ENCODE peak calls at places on chromosomes 7 and 10, in ten cellular contexts. X is AG08396; M is NCI-H446; T is small intestine; G is stimulated activated CD4-positive, alpha-beta T cell treated with anti-CD3 and anti-CD28 coated beads, Interleukin-2, amount 100 ng/mL, for 48 hours; R is neuronal stem cell; F is activated T-cell treated with anti-CD3 and anti-CD28 coated beads for 48 hours; J is naive B cell; E is GM13977; S is pancreas. U is an unnamed sample.

GRCh38 chr10:125081931-125082330 is 78.4 kb downstream of the CTBP2 start:
- DNase-seq in T (no peak), S (peak), G (no peak), F (no peak), J (no peak), X (no peak), M (no peak), R (no peak), E (no peak), U (no peak)

GRCh38 chr10:48568131-48568530 is 36.7 kb downstream of the ARHGAP22 start:
- DNase-seq in J (no peak), R (no peak), M (no peak), F (no peak), E (no peak), G (no peak), X (no peak), S (no peak), T (no peak), U (no peak)

GRCh38 chr10:77371421-77371820 is 266.2 kb downstream of the KCNMA1 start:
- DNase-seq in E (no peak), T (no peak), X (no peak), F (no peak), M (no peak), G (no peak), J (no peak), S (no peak), R (no peak), U (no peak)

GRCh38 chr10:35613597-35614226 is 8.6 kb downstream of the GJD4 start:
- DNase-seq in M (peak), F (no peak), X (peak), S (no peak), G (no peak), E (no peak), J (no peak), R (no peak), T (no peak), U (no peak)

GRCh38 chr10:47016564-47016963 is 105.3 kb downstream of the PTPN20 start:
- DNase-seq in R (no peak), J (no peak), M (no peak), F (no peak), G (no peak), X (no peak), E (no peak), S (no peak), T (no peak), U (no peak)

GRCh38 chr7:24978837-24979469 is 1.0 kb downstream of the OSBPL3 start:
- DNase-seq in S (no peak), G (no peak), T (peak), R (no peak), J (no peak), M (no peak), X (no peak), F (no peak), E (no peak), U (no peak)

GRCh38 chr7:29360633-29361625 is 166.4 kb downstream of the CHN2 start:
- DNase-seq in R (no peak), F (no peak), X (no peak), T (no peak), E (no peak), M (no peak), S (no peak), G (no peak), J (no peak), U (no peak)

GRCh38 chr7:22694597-22695207 is 32.3 kb upstream of the IL6 start:
- DNase-seq in T (no peak), G (no peak), E (no peak), R (no peak), J (peak), F (no peak), M (no peak), S (no peak), X (no peak), U (no peak)

GRCh38 chr10:123669901-123670300 is 3.7 kb downstream of the GPR26 start:
- DNase-seq in J (no peak), G (no peak), E (no peak), X (no peak), F (no peak), M (no peak), R (no peak), S (no peak), T (no peak), U (no peak)

GRCh38 chr7:27641576-27642230 is 21.0 kb downstream of the HIBADH start:
- DNase-seq in J (no peak), T (peak), E (no peak), F (no peak), G (no peak), R (no peak), M (no peak), X (no peak), S (no peak), U (no peak)

GRCh38 chr10:122510326-122510725 is 49.0 kb downstream of the HTRA1 start:
- DNase-seq in X (no peak), E (no peak), F (no peak), M (no peak), R (no peak), T (no peak), S (no peak), J (no peak), G (no peak), U (no peak)

GRCh38 chr10:103653581-103654020 is 160.1 kb downstream of the NEURL1 start:
- DNase-seq in G (no peak), S (peak), M (no peak), R (no peak), E (no peak), J (no peak), F (no peak), T (peak), X (no peak), U (no peak)

GRCh38 chr7:113100091-113100723 is 13.6 kb upstream of the GPR85 start:
- DNase-seq in R (no peak), G (no peak), S (peak), E (no peak), M (peak), T (no peak), J (no peak), F (no peak), X (peak), U (no peak)

GRCh38 chr7:157404845-157405481 is 68.2 kb downstream of the DNAJB6 start:
- DNase-seq in R (no peak), J (no peak), F (peak), T (no peak), X (no peak), E (no peak), G (peak), M (no peak), S (no peak), U (peak)

GRCh38 chr7:132106491-132106890 is 469.8 kb downstream of the PLXNA4 start:
- DNase-seq in S (no peak), E (no peak), T (no peak), J (no peak), X (no peak), M (no peak), G (no peak), F (no peak), R (no peak), U (no peak)

GRCh38 chr7:133124974-133125373 is 43.1 kb upstream of the CHCHD3 start:
- DNase-seq in F (no peak), G (no peak), X (no peak), S (no peak), E (no peak), T (no peak), R (no peak), M (no peak), J (no peak), U (no peak)

GRCh38 chr10:127198721-127199120 is 2.3 kb upstream of the INSYN2A start:
- DNase-seq in S (no peak), R (no peak), G (no peak), T (no peak), F (no peak), J (no peak), M (no peak), E (no peak), X (no peak), U (no peak)

GRCh38 chr10:20202337-20202736 is 386.1 kb downstream of the PLXDC2 start:
- DNase-seq in E (no peak), S (no peak), R (no peak), J (no peak), G (no peak), T (no peak), F (no peak), M (no peak), X (no peak), U (no peak)

GRCh38 chr7:36781011-36781738 is 56.9 kb upstream of the AOAH start:
- DNase-seq in F (no peak), X (no peak), E (no peak), M (no peak), T (peak), J (no peak), G (no peak), S (no peak), R (no peak), U (no peak)

GRCh38 chr10:86348321-86349210 is 18.0 kb downstream of the GRID1 start:
- DNase-seq in M (no peak), E (no peak), R (no peak), T (no peak), J (no peak), X (no peak), G (no peak), F (no peak), S (no peak), U (no peak)

GRCh38 chr10:1366277-1366676 is 310.1 kb downstream of the WDR37 start:
- DNase-seq in T (peak), M (no peak), X (no peak), F (no peak), J (no peak), R (no peak), S (no peak), E (no peak), G (no peak), U (no peak)

GRCh38 chr7:40804477-40805215 is 669.8 kb downstream of the SUGCT start:
- DNase-seq in T (no peak), R (no peak), G (no peak), S (no peak), E (no peak), X (no peak), J (no peak), M (no peak), F (no peak), U (no peak)

GRCh38 chr7:105796365-105796764 is 80.0 kb downstream of the ATXN7L1 start:
- DNase-seq in T (no peak), S (no peak), R (no peak), E (no peak), X (peak), J (no peak), G (no peak), F (no peak), M (no peak), U (no peak)

GRCh38 chr10:6457376-6457775 is 122.7 kb downstream of the PRKCQ start:
- DNase-seq in J (no peak), X (no peak), F (no peak), R (no peak), T (no peak), G (no peak), M (no peak), E (no peak), S (no peak), U (no peak)

GRCh38 chr7:141587304-141587703 is 36.1 kb downstream of the AGK start:
- DNase-seq in E (no peak), X (no peak), R (no peak), G (no peak), M (no peak), T (no peak), S (no peak), F (no peak), J (no peak), U (no peak)

GRCh38 chr7:39144420-39144819 is 166.7 kb downstream of the POU6F2 start:
- DNase-seq in E (no peak), J (no peak), G (no peak), R (no peak), F (no peak), T (no peak), X (no peak), S (no peak), M (no peak), U (no peak)

GRCh38 chr7:47573758-47574472 is 8.0 kb downstream of the TNS3 start:
- DNase-seq in T (no peak), F (no peak), X (no peak), M (no peak), R (no peak), G (no peak), J (no peak), E (no peak), S (peak), U (no peak)

GRCh38 chr7:35576037-35576573 is 118.8 kb downstream of the HERPUD2 start:
- DNase-seq in X (no peak), E (no peak), G (no peak), F (no peak), S (no peak), T (no peak), M (no peak), J (no peak), R (no peak), U (no peak)

GRCh38 chr7:155066417-155066950 is 3.6 kb upstream of the HTR5A start:
- DNase-seq in R (no peak), J (no peak), F (no peak), G (no peak), T (no peak), X (peak), E (no peak), S (peak), M (peak), U (no peak)

GRCh38 chr7:66910789-66911188 is 10.2 kb upstream of the TMEM248 start:
- DNase-seq in R (no peak), G (no peak), F (no peak), T (no peak), S (no peak), M (no peak), J (no peak), X (no peak), E (no peak), U (no peak)

GRCh38 chr10:11975795-11976194 is 66.8 kb downstream of the UPF2 start:
- DNase-seq in S (no peak), F (no peak), R (no peak), M (no peak), T (no peak), X (no peak), G (no peak), E (no peak), J (no peak), U (no peak)

GRCh38 chr10:75547391-75548298 is 116.2 kb downstream of the LRMDA start:
- DNase-seq in T (no peak), J (no peak), G (no peak), E (no peak), F (no peak), R (no peak), S (no peak), M (no peak), X (peak), U (no peak)

GRCh38 chr7:124338861-124339260 is 306.0 kb upstream of the TMEM229A start:
- DNase-seq in T (no peak), F (no peak), S (no peak), M (no peak), X (no peak), R (no peak), G (no peak), E (no peak), J (no peak), U (no peak)

GRCh38 chr10:15200626-15201025 is 32.1 kb upstream of the NMT2 start:
- DNase-seq in G (no peak), F (no peak), R (no peak), E (no peak), T (peak), X (peak), M (no peak), S (no peak), J (no peak), U (no peak)

GRCh38 chr10:44383749-44384600 is 922 bp downstream of the CXCL12 start:
- DNase-seq in S (no peak), J (no peak), F (no peak), E (peak), T (no peak), G (no peak), X (peak), M (no peak), R (no peak), U (no peak)

GRCh38 chr7:38374507-38374906 is 101.1 kb upstream of the TARP start:
- DNase-seq in G (no peak), S (no peak), T (no peak), X (peak), F (no peak), J (peak), E (peak), R (no peak), M (peak), U (peak)

GRCh38 chr10:113087082-113088029 is 137.3 kb downstream of the TCF7L2 start:
- DNase-seq in S (peak), F (no peak), T (peak), X (peak), M (no peak), G (no peak), R (no peak), E (no peak), J (no peak), U (no peak)

GRCh38 chr10:3750352-3750816 is 34.6 kb downstream of the KLF6 start:
- DNase-seq in E (no peak), X (no peak), S (no peak), J (no peak), M (no peak), G (no peak), T (no peak), F (no peak), R (no peak), U (no peak)

U was measured in Jurkat, Clone E6-1.